ENCODE peak calls at places on chromosomes 11 and 22, in nine cellular contexts. S, P, E, L, U, Y, N, K and B are unnamed samples.

GRCh38 chr11:124863137-124863825 is 2.0 kb upstream of the ROBO3 start:
- DNase-seq in N (no peak), Y (no peak), S (peak), P (no peak), U (no peak), L (peak), E (no peak), K (no peak), B (peak)

GRCh38 chr11:76916712-76917111 is 56.0 kb downstream of the ACER3 start:
- DNase-seq in L (peak), E (no peak), N (peak), Y (no peak), K (no peak), P (no peak), U (no peak), S (no peak), B (no peak)

GRCh38 chr11:66745356-66746235 is 16.6 kb upstream of the SPTBN2 start:
- DNase-seq in N (peak), L (no peak), Y (no peak), E (no peak), K (no peak), P (no peak), U (peak), S (no peak), B (peak)

GRCh38 chr22:41267958-41268357 is 18.0 kb downstream of the RANGAP1 start:
- DNase-seq in L (no peak), Y (no peak), N (no peak), S (no peak), K (no peak), E (no peak), P (no peak), U (no peak), B (peak)

GRCh38 chr11:4697583-4697982 is at the start of gene OR51E2:
- DNase-seq in U (no peak), E (no peak), S (no peak), Y (no peak), P (no peak), N (no peak), L (no peak), K (no peak), B (peak)

GRCh38 chr11:122246885-122247284 is 130.9 kb upstream of the BLID start:
- DNase-seq in N (no peak), S (no peak), U (no peak), Y (no peak), P (no peak), L (no peak), E (no peak), K (no peak), B (no peak)

GRCh38 chr11:17477084-17477333 is 364 bp upstream of the ABCC8 start:
- DNase-seq in P (no peak), K (no peak), Y (no peak), E (no peak), N (no peak), U (no peak), S (no peak), L (no peak), B (no peak)

GRCh38 chr11:122647728-122648127 is 7.8 kb upstream of the UBASH3B start:
- DNase-seq in S (no peak), U (no peak), N (no peak), Y (no peak), L (no peak), K (no peak), E (no peak), P (no peak), B (no peak)

GRCh38 chr11:108224908-108225786 is 2.3 kb downstream of the ATM start:
- DNase-seq in P (no peak), L (no peak), E (no peak), S (no peak), K (no peak), U (no peak), N (no peak), Y (no peak), B (no peak)

GRCh38 chr22:38428714-38429113 is 26.3 kb downstream of the KCNJ4 start:
- DNase-seq in K (no peak), L (no peak), N (no peak), U (no peak), E (no peak), P (no peak), Y (no peak), S (no peak), B (no peak)

GRCh38 chr22:30309981-30310672 is 16.6 kb downstream of the TBC1D10A start:
- DNase-seq in P (peak), S (no peak), L (no peak), Y (no peak), N (no peak), K (peak), U (no peak), E (no peak), B (no peak)

GRCh38 chr11:77381749-77382693 is 80.5 kb upstream of the GDPD4 start:
- DNase-seq in K (no peak), Y (no peak), N (no peak), P (no peak), E (no peak), U (no peak), S (no peak), L (no peak), B (no peak)

GRCh38 chr11:75705541-75705940 is 12.1 kb upstream of the MOGAT2 start:
- DNase-seq in L (no peak), Y (no peak), P (no peak), N (no peak), E (no peak), U (no peak), S (no peak), K (no peak), B (no peak)

GRCh38 chr22:39179841-39180335 is 27.4 kb upstream of the CBX7 start:
- DNase-seq in Y (no peak), N (peak), L (no peak), S (no peak), U (no peak), P (no peak), K (no peak), E (no peak), B (peak)

GRCh38 chr11:111975076-111975806 is 38.1 kb downstream of the DIXDC1 start:
- DNase-seq in K (no peak), N (no peak), P (no peak), U (no peak), E (no peak), L (no peak), Y (no peak), S (no peak), B (no peak)

GRCh38 chr11:22433066-22433450 is 94.9 kb downstream of the SLC17A6 start:
- DNase-seq in K (no peak), Y (no peak), S (no peak), U (no peak), N (no peak), E (no peak), P (no peak), L (no peak), B (peak)

GRCh38 chr11:86456075-86456939 is 81.6 kb downstream of the CCDC81 start:
- DNase-seq in Y (peak), E (peak), K (peak), L (peak), N (peak), S (peak), P (peak), U (peak), B (peak)

GRCh38 chr11:43268786-43269185 is 43.0 kb upstream of the API5 start:
- DNase-seq in L (no peak), S (peak), K (no peak), U (no peak), N (no peak), P (no peak), Y (no peak), E (no peak), B (peak)

GRCh38 chr11:69843529-69843921 is 24.3 kb upstream of the FGF3 start:
- DNase-seq in P (no peak), L (no peak), U (no peak), N (no peak), Y (no peak), S (no peak), K (no peak), E (no peak), B (no peak)

GRCh38 chr22:26239561-26239960 is 70.3 kb downstream of the SEZ6L start:
- DNase-seq in U (no peak), S (no peak), E (no peak), Y (no peak), K (no peak), L (no peak), N (peak), P (no peak), B (no peak)

GRCh38 chr11:67271548-67272284 is 5.4 kb downstream of the GRK2 start:
- DNase-seq in N (no peak), K (peak), S (no peak), Y (no peak), E (no peak), U (no peak), L (no peak), P (peak), B (no peak)

GRCh38 chr11:34865261-34865660 is 50.9 kb downstream of the APIP start:
- DNase-seq in P (no peak), E (no peak), Y (no peak), S (no peak), L (no peak), U (no peak), K (no peak), N (no peak), B (no peak)

GRCh38 chr22:50471962-50472361 is 2.9 kb downstream of the SBF1 start:
- DNase-seq in N (no peak), U (no peak), K (no peak), P (no peak), L (no peak), E (no peak), Y (no peak), S (no peak), B (no peak)

GRCh38 chr22:19181786-19182471 is 3.4 kb upstream of the SLC25A1 start:
- DNase-seq in S (no peak), L (no peak), U (no peak), N (no peak), P (no peak), E (no peak), K (no peak), Y (no peak), B (no peak)

GRCh38 chr11:71120346-71120963 is 131.9 kb downstream of the SHANK2 start:
- DNase-seq in K (no peak), L (peak), U (peak), E (peak), N (no peak), P (no peak), S (no peak), Y (no peak), B (peak)

GRCh38 chr11:117022526-117022925 is 75.7 kb downstream of the SIK3 start:
- DNase-seq in U (no peak), L (no peak), Y (no peak), E (no peak), N (no peak), S (no peak), K (peak), P (no peak), B (no peak)

GRCh38 chr11:117019871-117020270 is 78.4 kb downstream of the SIK3 start:
- DNase-seq in E (no peak), P (no peak), S (no peak), L (peak), K (no peak), U (no peak), Y (no peak), N (no peak), B (no peak)

GRCh38 chr11:117020287-117020686 is 77.9 kb downstream of the SIK3 start:
- DNase-seq in Y (no peak), U (no peak), K (peak), P (no peak), E (no peak), L (no peak), S (no peak), N (no peak), B (no peak)

GRCh38 chr11:117020873-117021564 is 77.2 kb downstream of the SIK3 start:
- DNase-seq in P (no peak), U (no peak), K (no peak), L (peak), Y (no peak), S (no peak), N (no peak), E (no peak), B (no peak)

DNA sequence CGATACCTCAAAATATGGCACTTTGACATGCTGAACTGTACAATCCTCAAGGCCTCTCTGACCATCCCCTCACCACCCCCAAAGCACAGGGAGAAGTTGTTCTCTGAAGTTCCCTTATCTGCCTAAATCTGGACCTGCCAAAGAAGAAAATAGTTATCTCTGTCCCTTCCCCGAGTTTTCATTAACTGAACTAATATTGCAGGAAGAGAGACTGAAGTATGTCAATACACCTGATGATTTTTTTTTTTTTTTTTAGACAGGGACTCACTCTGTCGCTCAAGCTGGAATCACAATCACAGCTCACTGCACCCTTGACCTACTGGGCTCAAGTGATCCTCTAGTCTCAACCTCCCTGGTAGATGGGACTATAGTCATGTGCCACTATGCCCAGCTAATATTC is 75.0 kb downstream of the SIK3 start:
- DNase-seq in E (no peak), S (no peak), P (no peak), L (peak), U (no peak), Y (no peak), N (no peak), K (no peak), B (no peak)
- TF ChIP-seq REST in E (no peak), S (no peak), P (no peak), L (no peak), U (no peak), Y (no peak), N (no peak), K (no peak), B (no peak)

DNA sequence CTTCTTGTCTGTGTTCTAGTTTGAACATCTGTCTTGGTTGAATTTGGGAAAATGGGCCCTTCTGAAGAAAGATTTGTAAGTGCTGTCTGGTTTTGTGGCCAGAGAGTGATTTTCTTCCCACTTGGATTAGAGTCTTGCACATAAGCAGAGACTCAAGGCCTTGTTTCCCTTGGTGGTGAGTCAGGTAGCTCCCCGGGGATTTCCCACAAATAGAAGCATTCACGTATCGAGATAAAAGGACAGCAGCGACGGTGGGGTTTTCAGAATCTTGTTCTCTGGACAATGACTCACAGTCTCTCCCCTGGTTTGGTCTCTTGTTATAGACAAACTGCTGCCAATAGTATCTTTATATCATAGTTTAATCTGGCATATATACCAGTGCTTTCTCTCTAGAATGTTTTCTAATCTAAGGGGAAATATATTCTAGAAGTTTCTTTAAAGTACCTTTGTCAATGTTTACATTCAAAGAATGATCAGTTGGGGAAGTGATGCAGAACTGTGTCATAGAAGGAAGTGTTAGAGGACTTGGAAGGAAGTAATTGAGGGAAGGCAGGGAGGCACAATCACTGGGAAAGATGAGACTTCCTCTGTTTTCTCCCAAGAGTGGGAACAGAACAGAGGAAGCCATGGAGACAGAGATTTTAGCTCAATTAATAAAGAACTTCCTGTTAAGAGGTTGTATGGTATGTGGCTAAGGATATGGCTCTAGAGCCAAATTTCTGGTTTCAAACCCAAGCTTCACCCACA is 18.1 kb downstream of the POLA2 start:
- DNase-seq in L (peak), N (no peak), P (no peak), U (peak), E (peak), S (no peak), Y (peak), K (peak), B (no peak)
- TF ChIP-seq REST in L (no peak), N (no peak), P (no peak), U (no peak), E (no peak), S (peak), Y (no peak), K (no peak), B (no peak)

DNA sequence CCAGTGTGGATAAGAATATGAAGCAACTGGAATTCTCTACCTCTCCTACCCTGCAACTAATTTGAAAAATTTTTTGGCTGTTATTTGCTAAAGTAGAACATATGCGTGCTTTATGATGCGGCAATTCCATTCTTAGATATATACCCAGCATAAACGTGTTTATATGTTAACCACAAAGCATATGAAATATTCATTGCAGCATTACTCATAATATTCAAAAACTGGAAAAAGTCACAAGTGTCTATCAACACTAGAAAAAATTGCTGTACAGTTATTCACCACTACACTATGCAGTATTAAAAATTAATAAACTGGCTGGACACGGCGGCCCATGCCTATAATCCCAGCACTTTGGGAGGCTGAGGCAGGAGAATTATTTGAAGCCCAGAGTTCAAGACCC is 226.4 kb downstream of the LUZP2 start:
- DNase-seq in U (no peak), Y (no peak), K (no peak), E (no peak), S (no peak), L (no peak), N (no peak), P (no peak), B (no peak)
- TF ChIP-seq REST in U (no peak), Y (no peak), K (no peak), E (no peak), S (no peak), L (no peak), N (no peak), P (no peak), B (no peak)

GRCh38 chr11:94171693-94172440 is 43.2 kb downstream of the PANX1 start:
- DNase-seq in N (peak), P (no peak), U (peak), Y (peak), E (peak), L (peak), S (peak), K (no peak), B (peak)
- TF ChIP-seq REST in N (no peak), P (no peak), U (no peak), Y (no peak), E (no peak), L (no peak), S (no peak), K (no peak), B (no peak)

DNA sequence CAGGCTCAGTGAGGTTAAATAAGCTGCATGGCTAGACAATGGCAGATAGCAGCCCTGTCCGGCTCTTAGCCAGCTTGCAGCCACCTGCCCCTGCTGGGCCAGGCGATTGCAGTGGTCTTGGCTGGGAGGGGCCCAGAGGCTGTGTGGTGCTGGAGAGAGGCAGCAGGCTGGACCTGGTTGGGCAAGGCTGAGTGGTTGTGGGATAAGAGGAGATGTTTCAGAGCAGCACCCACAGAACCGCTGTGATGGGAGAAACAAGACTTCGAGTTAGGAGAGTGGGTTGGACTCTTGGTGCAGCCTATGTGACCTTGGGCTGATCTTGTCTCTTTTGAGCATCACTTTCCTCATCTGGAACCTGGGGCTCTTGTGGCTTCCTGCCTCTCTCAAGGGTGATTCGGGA is 25.5 kb downstream of the PTPRJ start:
- DNase-seq in N (no peak), P (no peak), Y (no peak), L (no peak), S (no peak), E (no peak), U (no peak), K (no peak), B (no peak)
- TF ChIP-seq REST in N (no peak), P (no peak), Y (no peak), L (no peak), S (no peak), E (no peak), U (no peak), K (no peak), B (no peak)

GRCh38 chr22:29074276-29074625 is 1.4 kb downstream of the KREMEN1 start:
- DNase-seq in P (no peak), K (no peak), E (no peak), U (no peak), N (no peak), Y (no peak), L (no peak), S (no peak), B (peak)
- TF ChIP-seq REST in P (no peak), K (no peak), E (no peak), U (no peak), N (no peak), Y (no peak), L (no peak), S (no peak), B (no peak)